ENCODE peak calls at places on chromosomes 11 and 22, in ten cellular contexts. W, R, Y, X, I, Z, J, V, T and O are unnamed samples.

GRCh38 chr11:69674267-69674885 is 777 bp downstream of the LTO1 start:
- DNase-seq in R (peak), W (peak), Y (peak), Z (peak), J (no peak), V (no peak), X (peak), I (no peak), T (peak), O (peak)

GRCh38 chr11:121467965-121468364 is 15.2 kb upstream of the SORL1-AS1 start:
- DNase-seq in J (no peak), V (no peak), Z (no peak), W (no peak), Y (no peak), T (peak), I (peak), X (no peak), R (no peak), O (peak)

GRCh38 chr11:6096417-6096816 is 11.1 kb upstream of the OR56B4 start:
- DNase-seq in R (no peak), J (no peak), I (no peak), W (no peak), X (no peak), Z (no peak), T (no peak), V (no peak), Y (no peak), O (no peak)

GRCh38 chr22:30826670-30827355 is 132.1 kb downstream of the OSBP2 start:
- DNase-seq in Z (no peak), J (no peak), Y (no peak), R (no peak), X (no peak), T (no peak), I (no peak), W (no peak), V (no peak), O (no peak)

GRCh38 chr22:47165338-47165931 is 403.0 kb downstream of the TBC1D22A start:
- DNase-seq in R (peak), Y (no peak), V (no peak), Z (no peak), X (no peak), J (no peak), T (no peak), I (no peak), W (peak), O (no peak)

GRCh38 chr11:47130541-47130940 is 46.1 kb downstream of the ARFGAP2 start:
- DNase-seq in Y (no peak), J (no peak), I (no peak), R (no peak), Z (no peak), W (peak), V (no peak), T (no peak), X (peak), O (no peak)

GRCh38 chr11:76209956-76210885 is 3.9 kb upstream of the WNT11 start:
- DNase-seq in R (peak), X (peak), V (no peak), W (peak), Z (peak), J (no peak), T (peak), Y (peak), I (no peak), O (peak)

GRCh38 chr22:20918663-20919220 is 1.5 kb downstream of the CRKL start:
- DNase-seq in Y (no peak), J (no peak), T (peak), R (no peak), X (peak), V (peak), I (no peak), W (no peak), Z (peak), O (no peak)

GRCh38 chr11:115425243-115425642 is 79.0 kb downstream of the CADM1 start:
- DNase-seq in J (no peak), Y (no peak), V (no peak), W (no peak), Z (no peak), R (no peak), T (no peak), I (no peak), X (no peak), O (no peak)

GRCh38 chr11:128171496-128171895 is 415.9 kb downstream of the ETS1 start:
- DNase-seq in X (no peak), W (no peak), T (peak), V (no peak), I (no peak), R (no peak), Z (no peak), J (no peak), Y (no peak), O (peak)

GRCh38 chr22:44347098-44347497 is 34.3 kb upstream of the SHISAL1 start:
- DNase-seq in Y (no peak), I (no peak), R (no peak), J (no peak), T (no peak), W (no peak), X (no peak), V (no peak), Z (no peak), O (peak)

GRCh38 chr11:96049426-96049825 is 125.5 kb upstream of the MTMR2 start:
- DNase-seq in I (no peak), J (no peak), Y (no peak), X (no peak), T (peak), R (no peak), W (no peak), V (no peak), Z (no peak), O (peak)

GRCh38 chr11:35649984-35650383 is 12.6 kb upstream of the TRIM44 start:
- DNase-seq in I (no peak), T (peak), J (no peak), V (no peak), Z (no peak), X (no peak), W (no peak), R (no peak), Y (no peak), O (peak)

GRCh38 chr11:67384851-67385366 is 6.9 kb upstream of the RAD9A start:
- DNase-seq in X (no peak), V (no peak), J (no peak), W (no peak), T (peak), R (no peak), I (no peak), Y (no peak), Z (no peak), O (peak)

GRCh38 chr11:31958086-31958735 is 132.7 kb upstream of the RCN1 start:
- DNase-seq in Z (peak), I (peak), W (no peak), J (no peak), X (peak), R (peak), Y (peak), V (peak), T (peak), O (peak)

GRCh38 chr11:66847461-66848232 is 4.4 kb downstream of the RCE1 start:
- DNase-seq in R (peak), T (no peak), J (no peak), W (peak), I (no peak), Y (no peak), X (no peak), Z (no peak), V (no peak), O (no peak)

GRCh38 chr22:32723632-32724031 is 77.9 kb upstream of the TIMP3 start:
- DNase-seq in R (peak), J (no peak), Z (peak), X (no peak), W (peak), V (no peak), I (no peak), Y (peak), T (peak), O (peak)

GRCh38 chr11:34256150-34256549 is 101.7 kb downstream of the ABTB2 start:
- DNase-seq in X (no peak), Y (no peak), J (no peak), R (no peak), T (no peak), I (no peak), V (no peak), Z (no peak), W (no peak), O (no peak)

GRCh38 chr22:35581023-35581413 is 36.1 kb downstream of the MB start:
- DNase-seq in Y (no peak), R (no peak), W (no peak), J (no peak), Z (no peak), T (no peak), X (no peak), V (no peak), I (no peak), O (no peak)

GRCh38 chr11:79236541-79236971 is 204.3 kb downstream of the TENM4 start:
- DNase-seq in Z (no peak), J (no peak), X (peak), I (no peak), R (no peak), T (peak), W (no peak), Y (peak), V (no peak), O (peak)

GRCh38 chr11:43434893-43435292 is 76.2 kb downstream of the TTC17 start:
- DNase-seq in R (no peak), T (no peak), W (no peak), Y (no peak), X (no peak), I (no peak), Z (no peak), V (no peak), J (no peak), O (no peak)

GRCh38 chr11:3786781-3787428 is 10.4 kb downstream of the NUP98 start:
- DNase-seq in R (no peak), X (no peak), V (no peak), T (no peak), Y (no peak), J (no peak), Z (no peak), W (no peak), I (no peak), O (peak)

GRCh38 chr11:60251485-60252207 is 8.7 kb upstream of the MS4A4E start:
- DNase-seq in J (no peak), R (no peak), W (no peak), Y (no peak), X (peak), I (no peak), Z (peak), V (no peak), T (peak), O (no peak)

GRCh38 chr11:73860202-73860601 is 16.4 kb downstream of the COA4 start:
- DNase-seq in T (no peak), V (no peak), J (no peak), X (no peak), Y (no peak), Z (no peak), I (no peak), R (no peak), W (no peak), O (no peak)

GRCh38 chr11:133999355-133999754 is 42.6 kb upstream of the IGSF9B start:
- DNase-seq in T (no peak), V (no peak), W (no peak), R (no peak), Y (no peak), X (no peak), J (no peak), I (no peak), Z (no peak), O (no peak)

GRCh38 chr22:50302041-50302541 is 5.4 kb downstream of the PLXNB2 start:
- DNase-seq in Y (peak), J (no peak), W (no peak), V (no peak), I (no peak), R (no peak), T (peak), X (no peak), Z (peak), O (no peak)

GRCh38 chr11:5317301-5317700 is 6.8 kb downstream of the OR51B2 start:
- DNase-seq in W (no peak), X (no peak), I (no peak), V (no peak), R (no peak), Z (no peak), T (no peak), J (no peak), Y (no peak), O (no peak)

GRCh38 chr22:25120761-25121212 is 78.9 kb upstream of the CRYBB3 start:
- DNase-seq in Y (no peak), Z (peak), W (no peak), J (no peak), T (no peak), R (no peak), V (no peak), I (no peak), X (peak), O (no peak)
- H3K4me3 ChIP-seq in Y (no peak), Z (no peak), W (no peak), J (no peak), T (no peak), R (no peak), V (no peak), I (no peak), X (no peak), O (no peak)

GRCh38 chr11:46116007-46116711 is 5.1 kb downstream of the PHF21A start:
- DNase-seq in Z (no peak), X (no peak), J (no peak), I (no peak), W (no peak), Y (no peak), V (no peak), T (no peak), R (no peak), O (no peak)

GRCh38 chr11:46108752-46109151 is 12.5 kb downstream of the PHF21A start:
- DNase-seq in X (no peak), J (no peak), I (no peak), R (no peak), V (no peak), W (no peak), Z (no peak), Y (no peak), T (no peak), O (no peak)

GRCh38 chr11:46114961-46115360 is 6.3 kb downstream of the PHF21A start:
- DNase-seq in J (no peak), I (no peak), W (no peak), Y (no peak), R (no peak), T (no peak), V (no peak), Z (no peak), X (no peak), O (no peak)

GRCh38 chr11:46114378-46114777 is 6.9 kb downstream of the PHF21A start:
- DNase-seq in Z (no peak), V (no peak), W (no peak), Y (no peak), X (no peak), R (no peak), J (no peak), I (no peak), T (no peak), O (no peak)

GRCh38 chr11:46112961-46113617 is 8.2 kb downstream of the PHF21A start:
- DNase-seq in Z (peak), V (peak), T (peak), X (peak), Y (no peak), R (no peak), I (peak), W (no peak), J (no peak), O (peak)
- H3K27ac ChIP-seq in Z (no peak), V (no peak), T (no peak), X (no peak), Y (no peak), R (no peak), I (no peak), W (no peak), J (no peak), O (no peak)

GRCh38 chr11:16484434-16484833 is 128.1 kb upstream of the SOX6 start:
- DNase-seq in T (no peak), V (no peak), X (no peak), I (no peak), R (no peak), Z (no peak), W (no peak), J (no peak), Y (no peak), O (no peak)
- H3K4me3 ChIP-seq in T (no peak), V (no peak), X (no peak), I (no peak), R (no peak), Z (no peak), W (no peak), J (no peak), Y (no peak), O (no peak)

GRCh38 chr22:39512026-39512425 is 8.3 kb upstream of the ATF4 start:
- DNase-seq in R (no peak), W (peak), V (no peak), J (no peak), T (no peak), X (no peak), I (no peak), Z (no peak), Y (no peak), O (no peak)
- H3K27ac ChIP-seq in R (no peak), W (no peak), V (no peak), J (no peak), T (no peak), X (no peak), I (no peak), Z (no peak), Y (no peak), O (no peak)

GRCh38 chr11:130088909-130089668 is 19.4 kb downstream of the APLP2 start:
- DNase-seq in T (peak), W (no peak), R (no peak), V (no peak), Y (no peak), Z (no peak), X (peak), I (no peak), J (no peak), O (no peak)
- H3K4me3 ChIP-seq in T (peak), W (no peak), R (no peak), V (no peak), Y (no peak), Z (no peak), X (peak), I (no peak), J (no peak), O (no peak)

GRCh38 chr11:845872-846271 is 3.2 kb downstream of the TSPAN4 start:
- DNase-seq in T (no peak), Z (no peak), I (no peak), W (no peak), R (no peak), X (no peak), V (no peak), J (no peak), Y (no peak), O (no peak)
- H3K27ac ChIP-seq in T (peak), Z (peak), I (no peak), W (peak), R (peak), X (no peak), V (peak), J (peak), Y (no peak), O (peak)